ENCODE peak calls at places on chromosomes 2 and 18, in eight cellular contexts. I is adrenal gland, N is K562, S is choroid plexus epithelial cell, U is HFF-Myc, G is IMR-90, F is lower lobe of right lung, E is fibroblast of pulmonary artery. M is an unnamed sample.

GRCh38 chr18:14970027-14970426 is 222.1 kb downstream of the ANKRD30B start:
- DNase-seq in F (no peak), N (no peak), U (no peak), S (no peak), G (no peak), E (no peak), I (no peak), M (no peak)

GRCh38 chr2:53422979-53423378 is 344.6 kb upstream of the CHAC2 start:
- DNase-seq in G (peak), I (peak), E (peak), N (no peak), F (no peak), U (no peak), S (peak), M (peak)

GRCh38 chr18:60693426-60693825 is 320.9 kb upstream of the MC4R start:
- DNase-seq in G (no peak), F (no peak), N (no peak), U (no peak), S (no peak), E (peak), I (no peak), M (peak)

GRCh38 chr18:11859903-11860407 is 8.7 kb downstream of the CHMP1B start:
- DNase-seq in E (peak), G (peak), S (peak), N (peak), I (no peak), F (no peak), U (no peak), M (peak)

GRCh38 chr18:45549296-45549695 is 66.0 kb upstream of the SLC14A2 start:
- DNase-seq in E (no peak), G (no peak), N (no peak), F (no peak), U (no peak), I (no peak), S (no peak), M (no peak)

GRCh38 chr18:55096261-55097026 is 137.2 kb upstream of the CCDC68 start:
- DNase-seq in N (no peak), I (peak), E (peak), F (no peak), G (peak), U (peak), S (peak), M (peak)

GRCh38 chr2:85400951-85401805 is 9.0 kb downstream of the CAPG start:
- DNase-seq in G (no peak), S (no peak), N (no peak), E (no peak), U (no peak), I (no peak), F (no peak), M (no peak)

GRCh38 chr2:28639836-28640235 is 111.8 kb upstream of the PPP1CB start:
- DNase-seq in F (no peak), E (no peak), S (no peak), N (no peak), U (no peak), G (no peak), I (peak), M (peak)

GRCh38 chr2:202705446-202706020 is 70.8 kb downstream of the FAM117B start:
- DNase-seq in G (no peak), F (no peak), U (no peak), S (no peak), I (no peak), N (no peak), E (no peak), M (peak)

GRCh38 chr18:36017232-36017631 is 44.8 kb downstream of the RMP24 start:
- DNase-seq in N (no peak), I (no peak), E (no peak), G (no peak), F (no peak), U (no peak), S (no peak), M (no peak)
- H3K4me3 ChIP-seq in N (no peak), I (no peak), E (no peak), G (no peak), F (no peak), U (no peak), S (no peak), M (no peak)

GRCh38 chr18:51135795-51136194 is 61.7 kb downstream of the MEX3C start:
- DNase-seq in I (no peak), G (no peak), F (no peak), U (no peak), S (no peak), N (no peak), E (no peak), M (peak)
- TF ChIP-seq CTCF in I (no peak), G (no peak), F (peak), U (peak), S (peak), N (peak), E (peak), M (peak)

GRCh38 chr2:151678849-151679248 is 55.4 kb downstream of the NEB start:
- DNase-seq in G (no peak), U (no peak), S (no peak), F (no peak), I (no peak), E (no peak), N (no peak), M (no peak)

GRCh38 chr2:151682459-151683003 is 51.7 kb downstream of the NEB start:
- DNase-seq in F (no peak), E (no peak), U (no peak), N (no peak), S (no peak), I (no peak), G (no peak), M (no peak)
- H3K4me3 ChIP-seq in F (no peak), E (no peak), U (no peak), N (no peak), S (no peak), I (no peak), G (no peak), M (no peak)

GRCh38 chr18:58578835-58579560 is 49.9 kb downstream of the ALPK2 start:
- DNase-seq in S (peak), N (no peak), U (no peak), G (peak), I (no peak), E (peak), F (no peak), M (peak)

GRCh38 chr18:58580078-58580477 is 48.8 kb downstream of the ALPK2 start:
- DNase-seq in I (no peak), S (peak), G (peak), U (no peak), F (no peak), E (no peak), N (no peak), M (no peak)

GRCh38 chr18:58581265-58581664 is 47.6 kb downstream of the ALPK2 start:
- DNase-seq in E (peak), S (peak), F (no peak), G (peak), U (no peak), N (no peak), I (no peak), M (peak)

GRCh38 chr18:58579561-58580047 is 49.3 kb downstream of the ALPK2 start:
- DNase-seq in G (peak), N (no peak), F (no peak), I (no peak), S (peak), E (peak), U (no peak), M (no peak)

GRCh38 chr18:58580623-58581022 is 48.3 kb downstream of the ALPK2 start:
- DNase-seq in G (peak), U (no peak), I (no peak), E (peak), S (peak), F (no peak), N (no peak), M (no peak)
- TF ChIP-seq CTCF in G (peak), U (no peak), I (no peak), E (no peak), S (no peak), F (no peak), N (no peak), M (peak)

GRCh38 chr18:23032030-23032582 is 99.0 kb downstream of the RBBP8 start:
- DNase-seq in G (peak), F (no peak), N (no peak), E (peak), I (no peak), U (no peak), S (peak), M (peak)
- H3K4me3 ChIP-seq in G (no peak), F (no peak), N (no peak), E (no peak), I (no peak), U (no peak), S (peak), M (no peak)

GRCh38 chr2:105674406-105674805 is 70.3 kb upstream of the NCK2 start:
- DNase-seq in N (no peak), I (peak), U (no peak), S (peak), E (peak), F (no peak), G (no peak), M (no peak)
- TF ChIP-seq CTCF in N (no peak), I (no peak), U (no peak), S (no peak), E (no peak), F (no peak), G (no peak), M (no peak)

DNA sequence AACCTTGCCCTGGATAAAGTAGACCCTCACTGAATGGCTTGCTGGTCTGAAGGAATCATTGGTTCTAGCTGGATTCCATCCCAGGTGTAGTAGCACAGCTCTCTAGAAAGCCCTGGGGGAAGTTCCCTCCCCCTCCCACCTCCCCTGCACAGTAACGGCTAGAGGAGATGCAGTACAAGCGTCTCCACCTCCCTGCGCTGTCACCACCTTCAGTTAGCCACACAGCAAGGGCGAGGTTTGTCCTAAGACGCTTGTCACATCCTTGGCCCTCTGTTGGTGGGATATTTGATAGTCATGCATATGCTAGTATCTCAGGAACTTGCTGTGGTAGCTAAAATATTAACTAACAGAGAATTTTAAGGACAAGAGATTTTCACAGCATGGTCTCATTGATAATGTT is 19.3 kb downstream of the TRAPPC12 start:
- DNase-seq in E (no peak), I (no peak), F (no peak), G (no peak), S (no peak), U (no peak), N (no peak), M (no peak)
- H3K4me3 ChIP-seq in E (no peak), I (no peak), F (no peak), G (no peak), S (no peak), U (no peak), N (no peak), M (no peak)

DNA sequence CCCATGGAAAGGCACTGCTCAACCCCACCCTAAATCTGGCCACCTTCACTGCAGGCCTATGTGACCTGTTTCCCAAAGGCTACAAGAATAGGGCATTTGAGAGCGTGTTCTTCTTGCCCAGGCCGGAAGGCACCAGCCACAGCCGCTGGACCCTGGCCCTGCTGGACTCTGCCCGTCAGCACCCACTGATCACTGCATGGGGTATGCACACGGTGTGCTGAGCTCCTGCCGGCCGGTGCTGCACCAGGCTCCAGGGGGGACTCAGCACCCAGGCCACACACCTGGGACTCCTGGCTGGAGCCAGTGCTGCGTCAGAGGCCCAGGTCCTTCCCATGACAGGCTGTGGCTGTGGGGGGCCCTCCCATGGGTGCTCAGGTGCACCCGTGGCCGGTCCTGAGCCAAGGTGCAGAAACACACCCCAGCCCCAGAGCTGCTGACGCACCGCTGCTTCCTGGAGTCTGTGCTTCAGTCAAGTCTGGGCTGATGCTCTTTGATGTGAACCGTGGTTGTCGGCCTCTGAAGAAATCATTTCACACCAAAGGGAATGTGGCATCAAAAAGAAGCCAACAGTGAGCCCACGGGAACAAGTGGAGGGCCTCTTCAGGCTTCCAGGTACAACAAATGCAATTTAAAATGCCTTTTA is 6.5 kb downstream of the KCNG2 start:
- DNase-seq in N (no peak), E (no peak), S (no peak), G (no peak), U (no peak), I (no peak), F (no peak), M (no peak)
- TF ChIP-seq CTCF in N (no peak), E (no peak), S (no peak), G (no peak), U (no peak), I (no peak), F (no peak), M (no peak)

GRCh38 chr18:32158108-32158624 is 31.7 kb upstream of the MEP1B start:
- DNase-seq in N (peak), F (peak), I (peak), U (peak), G (peak), E (peak), S (peak), M (peak)
- H3K4me3 ChIP-seq in N (no peak), F (peak), I (no peak), U (no peak), G (no peak), E (no peak), S (no peak), M (no peak)